ENCODE peak calls at places on chromosomes 4 and X, in five cellular contexts. I, J, W, G and X are unnamed samples.

GRCh38 chrX:112888916-112889315 is 48.3 kb upstream of the AMOT start:
- DNase-seq in G (no peak), J (no peak), I (no peak), W (no peak), X (no peak)

GRCh38 chrX:106698693-106699092 is 27.8 kb upstream of the RNF128 start:
- DNase-seq in W (no peak), I (no peak), J (no peak), G (no peak), X (no peak)

GRCh38 chr4:19455850-19456602 is 795.7 kb upstream of the SLIT2 start:
- DNase-seq in G (no peak), W (peak; percentile 63), I (no peak), J (no peak), X (no peak)

GRCh38 chr4:157014621-157015591 is 43.3 kb upstream of the PDGFC start:
- DNase-seq in G (no peak), I (no peak), W (no peak), J (no peak), X (no peak)

GRCh38 chr4:186946682-186947294 is 223.1 kb upstream of the FAT1 start:
- DNase-seq in J (no peak), I (no peak), G (no peak), W (peak; percentile 45), X (no peak)

GRCh38 chrX:69285881-69286545 is 120.8 kb upstream of the PJA1 start:
- DNase-seq in W (peak; percentile 84), I (peak; percentile 64), G (no peak), J (peak; percentile 50), X (peak; percentile 80)

GRCh38 chrX:16671005-16671404 is 21.0 kb downstream of the S100G start:
- DNase-seq in J (no peak), I (no peak), G (no peak), W (no peak), X (no peak)

GRCh38 chr4:184142121-184143000 is 75.3 kb downstream of the ENPP6 start:
- DNase-seq in J (no peak), I (no peak), G (no peak), W (no peak), X (no peak)

GRCh38 chr4:127055349-127055748 is 577.4 kb upstream of the INTU start:
- DNase-seq in I (no peak), G (no peak), J (no peak), W (no peak), X (no peak)

GRCh38 chrX:48754124-48754667 is 7.4 kb upstream of the GLOD5 start:
- DNase-seq in W (no peak), G (no peak), J (no peak), I (no peak), X (no peak)

GRCh38 chrX:95718746-95719145 is 965.9 kb upstream of the DIAPH2 start:
- DNase-seq in I (no peak), J (no peak), W (no peak), G (no peak), X (no peak)

GRCh38 chr4:89598602-89599001 is 238.4 kb downstream of the SNCA start:
- DNase-seq in J (no peak), I (no peak), G (no peak), W (no peak), X (no peak)

GRCh38 chr4:4666693-4667642 is 125.1 kb upstream of the STX18 start:
- DNase-seq in I (no peak), J (no peak), W (no peak), G (no peak), X (peak; percentile 58)

GRCh38 chrX:119698835-119699234 is 5.9 kb upstream of the SEPTIN6 start:
- DNase-seq in G (no peak), W (no peak), I (no peak), J (no peak), X (no peak)

GRCh38 chr4:38601244-38601915 is 62.6 kb upstream of the KLF3 start:
- DNase-seq in I (no peak), W (no peak), G (peak; percentile 36), J (no peak), X (no peak)

GRCh38 chr4:153748378-153748777 is 11.4 kb downstream of the RNF175 start:
- DNase-seq in W (no peak), I (no peak), G (no peak), J (no peak), X (no peak)

GRCh38 chrX:18769812-18770573 is 62.5 kb downstream of the PPEF1 start:
- DNase-seq in G (no peak), J (no peak), I (no peak), W (no peak), X (no peak)

GRCh38 chrX:11450354-11450753 is 157.1 kb downstream of the AMELX start:
- DNase-seq in J (no peak), G (no peak), W (no peak), I (no peak), X (no peak)

GRCh38 chr4:173934201-173934600 is 349.3 kb downstream of the FBXO8 start:
- DNase-seq in G (no peak), W (no peak), J (no peak), I (no peak), X (no peak)

GRCh38 chr4:19214591-19214990 is 1037.1 kb upstream of the SLIT2 start:
- DNase-seq in I (no peak), W (no peak), J (no peak), G (no peak), X (no peak)

GRCh38 chr4:134650461-134650860 is 448.9 kb upstream of the PABPC4L start:
- DNase-seq in G (no peak), J (no peak), W (no peak), I (no peak), X (no peak)

GRCh38 chr4:21012851-21013331 is 312.6 kb downstream of the PACRGL start:
- DNase-seq in W (no peak), G (no peak), J (no peak), I (no peak), X (no peak)

GRCh38 chr4:11039494-11040142 is 355.1 kb upstream of the CLNK start:
- DNase-seq in J (no peak), W (no peak), G (no peak), I (no peak), X (no peak)

GRCh38 chr4:87807402-87807801 is 8.0 kb downstream of the IBSP start:
- DNase-seq in G (peak; percentile 48), I (no peak), J (no peak), W (no peak), X (no peak)

GRCh38 chr4:104436542-104436941 is 58.2 kb downstream of the CXXC4 start:
- DNase-seq in W (no peak), J (no peak), I (no peak), G (no peak), X (no peak)

GRCh38 chr4:4720671-4721070 is 138.8 kb upstream of the MSX1 start:
- DNase-seq in G (no peak), W (no peak), I (no peak), J (no peak), X (no peak)

GRCh38 chr4:82398263-82398662 is 24.5 kb upstream of the HNRNPD start:
- DNase-seq in G (no peak), J (no peak), I (no peak), W (no peak), X (no peak)

GRCh38 chr4:24736066-24736465 is 59.3 kb upstream of the SOD3 start:
- DNase-seq in J (no peak), G (no peak), I (peak; percentile 52), W (no peak), X (no peak)

GRCh38 chr4:4603067-4603466 is 61.2 kb upstream of the STX18 start:
- DNase-seq in J (no peak), W (no peak), G (no peak), I (no peak), X (no peak)

GRCh38 chrX:134622056-134622812 is 36.0 kb downstream of the PLAC1 start:
- DNase-seq in J (no peak), I (no peak), W (no peak), G (no peak), X (no peak)

GRCh38 chr4:5970381-5971076 is 47.7 kb downstream of the C4orf50 start:
- DNase-seq in I (no peak), W (no peak), J (no peak), G (no peak), X (no peak)

GRCh38 chrX:103629295-103630170 is 758 bp downstream of the TCEAL1 start:
- DNase-seq in J (peak; percentile 28), W (peak; percentile 83), I (peak; percentile 66), G (no peak), X (peak; percentile 68)

GRCh38 chr4:121050251-121050650 is 22.1 kb downstream of the NDNF start:
- DNase-seq in W (no peak), I (no peak), G (no peak), J (no peak), X (no peak)
- TF ChIP-seq CTCF in W (peak; percentile 30), I (peak; percentile 23), G (no peak), J (peak; percentile 15), X (no peak)

DNA sequence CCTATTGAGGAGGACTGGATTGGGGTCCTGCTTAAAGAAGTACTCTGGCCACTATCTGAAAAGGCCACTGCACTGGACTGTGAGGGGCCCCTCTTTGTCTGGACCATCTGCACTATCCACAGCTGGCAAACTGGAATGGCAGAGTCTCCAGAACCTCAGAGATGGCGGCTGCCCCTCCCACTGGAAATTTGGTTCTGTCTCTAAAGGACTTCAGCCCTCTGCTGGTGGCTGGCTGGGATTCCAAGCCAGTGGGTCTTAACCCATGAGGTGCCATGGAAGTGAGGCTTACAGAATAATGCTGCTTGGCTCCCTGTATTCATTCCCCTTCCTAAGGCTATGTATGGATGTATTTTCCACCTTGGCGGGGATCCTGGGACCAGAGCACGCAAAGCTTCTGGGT is 41.6 kb upstream of the CYLC1 start:
- DNase-seq in W (no peak), G (no peak), J (no peak), I (no peak), X (no peak)
- TF ChIP-seq CTCF in W (no peak), G (no peak), J (no peak), I (no peak), X (no peak)

DNA sequence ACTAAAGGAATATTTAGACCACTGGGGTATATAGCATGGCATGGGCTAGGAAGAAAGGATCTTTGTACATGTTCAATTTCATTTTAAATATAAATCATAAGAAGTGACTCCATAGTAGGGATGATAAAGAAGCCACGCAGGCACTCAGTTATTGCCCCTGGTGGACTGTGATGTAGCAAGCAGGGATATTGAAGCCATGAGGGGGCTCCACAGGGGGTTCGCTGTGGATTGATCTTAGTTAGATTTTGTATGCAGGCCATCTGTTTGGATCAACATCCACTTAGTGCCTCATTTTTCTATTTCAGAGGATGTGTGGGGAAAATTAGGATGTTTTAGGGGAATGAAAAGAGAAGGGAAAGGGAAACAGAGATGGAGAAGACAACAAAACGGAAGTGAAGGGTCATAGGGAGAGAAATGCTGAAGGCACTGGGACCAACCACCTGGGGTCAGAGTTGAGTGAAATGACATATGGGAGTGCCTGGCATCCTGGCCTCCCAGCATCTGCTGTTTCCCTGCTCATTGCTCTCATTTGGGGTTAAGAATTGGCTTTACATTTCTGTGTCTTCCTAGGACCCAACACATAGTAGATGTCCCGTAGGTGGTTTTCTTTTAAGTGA is 11.2 kb upstream of the FREM3 start:
- DNase-seq in J (no peak), G (no peak), W (no peak), I (no peak), X (no peak)
- TF ChIP-seq CTCF in J (no peak), G (no peak), W (no peak), I (no peak), X (no peak)

GRCh38 chr4:51895158-51895557 is 52.2 kb downstream of the DCUN1D4 start:
- DNase-seq in G (no peak), J (no peak), I (no peak), W (no peak), X (no peak)
- TF ChIP-seq CTCF in G (no peak), J (no peak), I (no peak), W (no peak), X (no peak)

GRCh38 chr4:12679217-12679616 is 804.9 kb downstream of the RAB28 start:
- DNase-seq in J (no peak), I (no peak), G (no peak), W (no peak), X (no peak)
- TF ChIP-seq CTCF in J (no peak), I (no peak), G (peak; percentile 13), W (peak; percentile 9), X (no peak)